ENCODE peak calls at places on chromosomes 12 and 14, in four cellular contexts. One of them, this sample, is unnamed.

GRCh38 chr14:67999693-68000384 is 180.3 kb downstream of the RAD51B start:
- DNase-seq in HCT116: peak; percentile 48
- DNase-seq in AG08395: peak; percentile 73
- DNase-seq in activated CD4-positive, alpha-beta T cell treated with anti-CD3 and anti-CD28 coated beads, Interleukin-2, amount 10 ng/mL, durations not matched to agents 7 days and 5 days: no peak
- DNase-seq in this sample: peak; percentile 7

GRCh38 chr12:107515446-107515958 is 170.1 kb upstream of the PWP1 start:
- DNase-seq in activated CD4-positive, alpha-beta T cell treated with anti-CD3 and anti-CD28 coated beads, Interleukin-2, amount 10 ng/mL, durations not matched to agents 7 days and 5 days: peak; percentile 14
- DNase-seq in HCT116: peak; percentile 51
- DNase-seq in AG08395: peak; percentile 87
- DNase-seq in this sample: no peak

GRCh38 chr12:1559729-1560128 is 34.7 kb downstream of the FBXL14 start:
- DNase-seq in HCT116: no peak
- DNase-seq in activated CD4-positive, alpha-beta T cell treated with anti-CD3 and anti-CD28 coated beads, Interleukin-2, amount 10 ng/mL, durations not matched to agents 7 days and 5 days: no peak
- DNase-seq in AG08395: no peak
- DNase-seq in this sample: no peak

GRCh38 chr12:31008961-31009840 is 64.5 kb upstream of the DDX11 start:
- DNase-seq in activated CD4-positive, alpha-beta T cell treated with anti-CD3 and anti-CD28 coated beads, Interleukin-2, amount 10 ng/mL, durations not matched to agents 7 days and 5 days: no peak
- DNase-seq in AG08395: no peak
- DNase-seq in HCT116: no peak
- DNase-seq in this sample: no peak

GRCh38 chr12:66503746-66504145 is 175.1 kb downstream of the GRIP1 start:
- DNase-seq in AG08395: no peak
- DNase-seq in HCT116: no peak
- DNase-seq in activated CD4-positive, alpha-beta T cell treated with anti-CD3 and anti-CD28 coated beads, Interleukin-2, amount 10 ng/mL, durations not matched to agents 7 days and 5 days: no peak
- DNase-seq in this sample: no peak

GRCh38 chr14:102693006-102693755 is 84.1 kb upstream of the TRAF3 start:
- DNase-seq in AG08395: no peak
- DNase-seq in HCT116: no peak
- DNase-seq in activated CD4-positive, alpha-beta T cell treated with anti-CD3 and anti-CD28 coated beads, Interleukin-2, amount 10 ng/mL, durations not matched to agents 7 days and 5 days: no peak
- DNase-seq in this sample: no peak

GRCh38 chr12:47156167-47156736 is 76.5 kb upstream of the AMIGO2 start:
- DNase-seq in HCT116: no peak
- DNase-seq in AG08395: no peak
- DNase-seq in activated CD4-positive, alpha-beta T cell treated with anti-CD3 and anti-CD28 coated beads, Interleukin-2, amount 10 ng/mL, durations not matched to agents 7 days and 5 days: no peak
- DNase-seq in this sample: no peak

GRCh38 chr12:88202500-88202899 is 60.4 kb downstream of the TMTC3 start:
- DNase-seq in activated CD4-positive, alpha-beta T cell treated with anti-CD3 and anti-CD28 coated beads, Interleukin-2, amount 10 ng/mL, durations not matched to agents 7 days and 5 days: no peak
- DNase-seq in AG08395: peak; percentile 20
- DNase-seq in HCT116: no peak
- DNase-seq in this sample: no peak

GRCh38 chr14:54085137-54085810 is 128.6 kb upstream of the BMP4 start:
- DNase-seq in AG08395: peak; percentile 23
- DNase-seq in activated CD4-positive, alpha-beta T cell treated with anti-CD3 and anti-CD28 coated beads, Interleukin-2, amount 10 ng/mL, durations not matched to agents 7 days and 5 days: no peak
- DNase-seq in HCT116: no peak
- DNase-seq in this sample: no peak

GRCh38 chr12:67681941-67682340 is 33.4 kb downstream of the DYRK2 start:
- DNase-seq in AG08395: no peak
- DNase-seq in HCT116: no peak
- DNase-seq in activated CD4-positive, alpha-beta T cell treated with anti-CD3 and anti-CD28 coated beads, Interleukin-2, amount 10 ng/mL, durations not matched to agents 7 days and 5 days: no peak
- DNase-seq in this sample: no peak

GRCh38 chr14:104510794-104511611 is 68.6 kb upstream of the C14orf180 start:
- DNase-seq in AG08395: no peak
- DNase-seq in activated CD4-positive, alpha-beta T cell treated with anti-CD3 and anti-CD28 coated beads, Interleukin-2, amount 10 ng/mL, durations not matched to agents 7 days and 5 days: no peak
- DNase-seq in HCT116: no peak
- DNase-seq in this sample: no peak

GRCh38 chr14:24441904-24442239 is 704 bp downstream of the SDR39U1 start:
- DNase-seq in HCT116: no peak
- DNase-seq in activated CD4-positive, alpha-beta T cell treated with anti-CD3 and anti-CD28 coated beads, Interleukin-2, amount 10 ng/mL, durations not matched to agents 7 days and 5 days: no peak
- DNase-seq in AG08395: no peak
- DNase-seq in this sample: no peak

GRCh38 chr12:25347716-25348261 is 97.1 kb upstream of the KRAS start:
- DNase-seq in AG08395: no peak
- DNase-seq in activated CD4-positive, alpha-beta T cell treated with anti-CD3 and anti-CD28 coated beads, Interleukin-2, amount 10 ng/mL, durations not matched to agents 7 days and 5 days: no peak
- DNase-seq in HCT116: no peak
- DNase-seq in this sample: no peak

GRCh38 chr14:76759589-76759988 is 1.7 kb upstream of the VASH1 start:
- DNase-seq in activated CD4-positive, alpha-beta T cell treated with anti-CD3 and anti-CD28 coated beads, Interleukin-2, amount 10 ng/mL, durations not matched to agents 7 days and 5 days: no peak
- DNase-seq in AG08395: no peak
- DNase-seq in HCT116: no peak
- DNase-seq in this sample: no peak

GRCh38 chr14:21087294-21088091 is 11.0 kb downstream of the ZNF219 start:
- DNase-seq in activated CD4-positive, alpha-beta T cell treated with anti-CD3 and anti-CD28 coated beads, Interleukin-2, amount 10 ng/mL, durations not matched to agents 7 days and 5 days: peak; percentile 87
- DNase-seq in AG08395: peak; percentile 87
- DNase-seq in HCT116: no peak
- DNase-seq in this sample: no peak

GRCh38 chr12:105561981-105562726 is 231.7 kb downstream of the C12orf75 start:
- DNase-seq in activated CD4-positive, alpha-beta T cell treated with anti-CD3 and anti-CD28 coated beads, Interleukin-2, amount 10 ng/mL, durations not matched to agents 7 days and 5 days: no peak
- DNase-seq in AG08395: peak; percentile 82
- DNase-seq in HCT116: peak; percentile 76
- DNase-seq in this sample: peak; percentile 48

GRCh38 chr12:92912052-92912451 is 17.0 kb downstream of the EEA1 start:
- DNase-seq in AG08395: peak; percentile 12
- DNase-seq in activated CD4-positive, alpha-beta T cell treated with anti-CD3 and anti-CD28 coated beads, Interleukin-2, amount 10 ng/mL, durations not matched to agents 7 days and 5 days: no peak
- DNase-seq in HCT116: no peak
- DNase-seq in this sample: no peak

GRCh38 chr14:100891501-100892445 is 11.7 kb downstream of the RTL1 start:
- DNase-seq in HCT116: no peak
- DNase-seq in AG08395: no peak
- DNase-seq in activated CD4-positive, alpha-beta T cell treated with anti-CD3 and anti-CD28 coated beads, Interleukin-2, amount 10 ng/mL, durations not matched to agents 7 days and 5 days: no peak
- DNase-seq in this sample: no peak

GRCh38 chr12:31482816-31483215 is 108.1 kb downstream of the DENND5B start:
- DNase-seq in AG08395: peak; percentile 2
- DNase-seq in activated CD4-positive, alpha-beta T cell treated with anti-CD3 and anti-CD28 coated beads, Interleukin-2, amount 10 ng/mL, durations not matched to agents 7 days and 5 days: no peak
- DNase-seq in HCT116: peak; percentile 51
- DNase-seq in this sample: no peak

GRCh38 chr12:46131729-46132128 is 137.1 kb downstream of the SLC38A1 start:
- DNase-seq in HCT116: peak; percentile 55
- DNase-seq in AG08395: no peak
- DNase-seq in activated CD4-positive, alpha-beta T cell treated with anti-CD3 and anti-CD28 coated beads, Interleukin-2, amount 10 ng/mL, durations not matched to agents 7 days and 5 days: no peak
- DNase-seq in this sample: no peak

GRCh38 chr12:6769681-6770080 is 2.6 kb upstream of the LAG3 start:
- DNase-seq in activated CD4-positive, alpha-beta T cell treated with anti-CD3 and anti-CD28 coated beads, Interleukin-2, amount 10 ng/mL, durations not matched to agents 7 days and 5 days: no peak
- DNase-seq in AG08395: no peak
- DNase-seq in HCT116: no peak
- DNase-seq in this sample: no peak

GRCh38 chr14:34347683-34348082 is 114.4 kb downstream of the SPTSSA start:
- DNase-seq in HCT116: no peak
- DNase-seq in activated CD4-positive, alpha-beta T cell treated with anti-CD3 and anti-CD28 coated beads, Interleukin-2, amount 10 ng/mL, durations not matched to agents 7 days and 5 days: peak; percentile 9
- DNase-seq in AG08395: no peak
- DNase-seq in this sample: no peak

GRCh38 chr12:110498984-110499706 is 2.8 kb downstream of the VPS29 start:
- DNase-seq in AG08395: peak; percentile 34
- DNase-seq in HCT116: no peak
- DNase-seq in activated CD4-positive, alpha-beta T cell treated with anti-CD3 and anti-CD28 coated beads, Interleukin-2, amount 10 ng/mL, durations not matched to agents 7 days and 5 days: no peak
- DNase-seq in this sample: no peak

GRCh38 chr14:92352158-92352985 is 29.4 kb downstream of the SLC24A4 start:
- DNase-seq in activated CD4-positive, alpha-beta T cell treated with anti-CD3 and anti-CD28 coated beads, Interleukin-2, amount 10 ng/mL, durations not matched to agents 7 days and 5 days: peak; percentile 46
- DNase-seq in AG08395: no peak
- DNase-seq in HCT116: peak; percentile 40
- DNase-seq in this sample: no peak